ENCODE peak calls at places on chromosomes 11 and 22, in six cellular contexts. J, H, T, P, D and K are unnamed samples.

GRCh38 chr11:116707746-116708145 is 65.0 kb downstream of the BUD13 start:
- DNase-seq in P (no peak), H (no peak), J (no peak), T (no peak), D (no peak), K (no peak)

GRCh38 chr11:8370812-8371515 is 107.3 kb upstream of the LMO1 start:
- DNase-seq in T (no peak), H (no peak), D (no peak), P (no peak), J (no peak), K (no peak)

GRCh38 chr11:67372993-67373915 is at the start of gene CLCF1:
- DNase-seq in P (peak; percentile 78), T (peak; percentile 75), H (peak; percentile 65), D (peak; percentile 43), J (peak; percentile 81), K (no peak)

GRCh38 chr22:44587911-44588310 is 89.9 kb upstream of the RTL6 start:
- DNase-seq in P (no peak), D (no peak), J (no peak), T (no peak), H (no peak), K (no peak)

GRCh38 chr11:2694995-2695939 is 4.5 kb downstream of the KCNQ1OT1 start:
- DNase-seq in J (no peak), P (no peak), D (no peak), H (no peak), T (no peak), K (peak; percentile 20)

GRCh38 chr11:108592591-108593213 is 866 bp downstream of the EXPH5 start:
- DNase-seq in T (peak; percentile 56), P (peak; percentile 21), J (no peak), H (peak; percentile 17), D (peak; percentile 76), K (peak; percentile 40)

GRCh38 chr22:23122216-23122957 is 19.4 kb downstream of the RSPH14 start:
- DNase-seq in T (no peak), H (no peak), J (no peak), P (no peak), D (no peak), K (no peak)

GRCh38 chr11:128953151-128953550 is 10.5 kb upstream of the TP53AIP1 start:
- DNase-seq in J (no peak), T (no peak), H (no peak), D (no peak), P (no peak), K (no peak)

GRCh38 chr11:123740787-123741158 is 687 bp downstream of the ZNF202 start:
- DNase-seq in H (no peak), T (no peak), J (no peak), D (no peak), P (peak; percentile 11), K (no peak)

GRCh38 chr22:40345271-40345670 is 1.0 kb upstream of the ADSL start:
- DNase-seq in H (no peak), D (peak; percentile 30), J (peak; percentile 41), T (no peak), P (peak; percentile 36), K (no peak)

GRCh38 chr11:31958086-31958735 is 132.7 kb upstream of the RCN1 start:
- DNase-seq in T (peak; percentile 97), J (peak; percentile 29), D (peak; percentile 32), P (peak; percentile 24), H (peak; percentile 74), K (peak; percentile 79)

GRCh38 chr22:43624144-43624998 is 187.7 kb downstream of the EFCAB6 start:
- DNase-seq in H (no peak), D (no peak), J (no peak), P (no peak), T (no peak), K (no peak)

GRCh38 chr22:46262449-46263207 is 515 bp downstream of the PKDREJ start:
- DNase-seq in H (no peak), J (peak; percentile 35), P (peak; percentile 31), T (peak; percentile 90), D (peak; percentile 33), K (peak; percentile 86)

GRCh38 chr11:123228489-123229163 is 33.6 kb upstream of the CLMP start:
- DNase-seq in P (no peak), T (no peak), D (no peak), H (no peak), J (no peak), K (no peak)

GRCh38 chr22:30444632-30445437 is 19.3 kb downstream of the MTFP1 start:
- DNase-seq in T (peak; percentile 91), J (peak; percentile 52), P (peak; percentile 62), D (peak; percentile 29), H (peak; percentile 80), K (peak; percentile 85)

GRCh38 chr11:94809251-94809650 is 41.1 kb downstream of the AMOTL1 start:
- DNase-seq in P (peak; percentile 89), T (no peak), J (peak; percentile 63), D (peak; percentile 86), H (no peak), K (no peak)

GRCh38 chr11:64832467-64833197 is 11.8 kb downstream of the CDC42BPG start:
- DNase-seq in T (no peak), P (no peak), J (no peak), H (no peak), D (no peak), K (no peak)

GRCh38 chr11:63880031-63880841 is 36.7 kb downstream of the RCOR2 start:
- DNase-seq in P (peak; percentile 34), J (peak; percentile 82), D (no peak), T (no peak), H (no peak), K (no peak)

GRCh38 chr11:20058749-20059458 is 101.4 kb downstream of the DBX1 start:
- DNase-seq in H (no peak), P (no peak), J (peak; percentile 31), D (peak; percentile 86), T (no peak), K (no peak)
- H4K91ac ChIP-seq in H (no peak overlapping the region), P (no peak overlapping the region), J (no peak overlapping the region), D (no peak overlapping the region), T (no peak overlapping the region), K (no peak overlapping the region)

GRCh38 chr22:42217019-42217751 is 53.3 kb downstream of the TCF20 start:
- DNase-seq in T (no peak), D (no peak), J (peak; percentile 55), H (no peak), P (peak; percentile 42), K (no peak)

GRCh38 chr22:42222140-42222539 is 48.3 kb downstream of the TCF20 start:
- DNase-seq in P (no peak), D (no peak), T (no peak), H (no peak), J (no peak), K (no peak)

GRCh38 chr22:42214625-42215415 is 55.6 kb downstream of the TCF20 start:
- DNase-seq in P (no peak), H (no peak), D (no peak), J (no peak), T (no peak), K (no peak)

DNA sequence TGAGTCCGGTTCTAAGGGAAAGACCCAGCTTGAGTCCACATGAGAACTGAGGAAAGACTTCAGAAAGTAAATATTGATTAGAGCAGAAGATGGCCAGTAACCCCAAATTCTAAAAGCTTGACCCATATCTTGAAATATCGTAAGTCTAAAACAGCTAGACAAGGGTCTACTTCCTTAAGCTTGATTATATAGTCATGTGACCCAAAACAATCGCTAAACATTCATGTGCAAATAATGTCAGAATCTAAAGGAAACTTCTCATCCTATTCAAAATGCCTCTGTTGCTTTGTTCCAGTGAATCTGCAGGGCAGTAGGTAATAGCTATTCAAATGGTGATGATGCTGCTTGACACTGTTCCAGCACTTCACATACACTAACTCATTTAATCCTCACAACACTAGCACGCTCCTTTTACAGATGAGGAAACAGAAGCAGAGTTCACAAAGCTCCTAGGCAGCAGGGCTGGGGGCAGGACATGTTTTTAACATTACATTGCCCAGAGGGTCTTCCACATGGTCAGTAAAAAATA is 52.6 kb downstream of the TCF20 start:
- DNase-seq in J (peak; percentile 30), D (no peak), P (no peak), T (no peak), H (no peak), K (no peak)
- H4K91ac ChIP-seq in J (no peak overlapping the region), D (no peak overlapping the region), P (no peak overlapping the region), T (no peak overlapping the region), H (no peak overlapping the region), K (no peak overlapping the region)

DNA sequence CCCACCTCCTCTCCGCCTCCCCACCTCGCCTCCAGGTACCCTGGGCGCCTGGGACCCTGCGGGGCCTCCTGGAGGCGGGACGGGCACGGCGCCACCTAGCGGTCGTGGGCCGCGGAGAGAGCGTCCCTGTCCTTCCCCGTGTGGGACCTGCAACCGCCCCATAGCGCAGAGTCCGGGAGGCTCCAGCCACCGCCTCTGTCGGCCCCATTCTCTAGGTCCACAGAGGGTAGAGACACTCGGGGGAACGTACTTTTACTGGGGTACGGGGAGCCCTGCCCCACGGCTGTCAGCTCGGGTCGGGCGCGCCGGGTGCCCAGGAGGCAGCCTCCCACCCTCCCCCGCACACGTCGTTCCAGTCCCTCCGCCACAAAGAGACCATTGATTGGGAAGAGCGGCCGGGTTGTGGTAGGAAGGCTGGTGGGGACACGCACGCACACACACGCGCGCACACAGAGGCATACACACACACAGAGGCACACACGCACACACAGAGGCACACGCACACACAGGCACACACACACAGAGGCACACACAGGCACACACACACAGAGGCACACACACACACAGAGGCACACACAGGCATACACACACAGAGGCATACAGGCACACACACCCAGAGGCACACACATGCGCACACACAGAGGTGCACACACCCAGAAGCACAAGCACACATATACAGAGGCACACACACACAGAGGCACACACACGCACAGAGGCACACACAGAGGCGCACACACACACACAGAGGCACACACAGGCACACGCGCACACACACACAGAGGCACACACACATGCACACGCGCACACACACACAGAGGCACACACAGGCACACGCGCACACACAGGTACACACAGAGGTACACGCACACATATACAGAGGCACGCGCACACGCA is 12.6 kb upstream of the NECTIN1 start:
- DNase-seq in T (peak; percentile 95), H (peak; percentile 56), J (no peak), P (peak; percentile 41), D (no peak), K (peak; percentile 74)
- H4K91ac ChIP-seq in T (peak overlapping the region; percentile 93), H (peak overlapping the region; percentile 5), J (no peak overlapping the region), P (peak overlapping the region; percentile 14), D (no peak overlapping the region), K (no peak overlapping the region)

GRCh38 chr11:78334109-78334508 is 83.5 kb downstream of the GAB2 start:
- DNase-seq in T (no peak), J (no peak), D (no peak), H (no peak), P (no peak), K (no peak)

GRCh38 chr11:78332872-78333271 is 84.7 kb downstream of the GAB2 start:
- DNase-seq in J (no peak), H (no peak), D (no peak), P (no peak), T (no peak), K (no peak)

GRCh38 chr11:78332174-78332866 is 85.3 kb downstream of the GAB2 start:
- DNase-seq in T (no peak), H (no peak), J (peak; percentile 21), P (no peak), D (no peak), K (no peak)

GRCh38 chr11:78330361-78330760 is 87.3 kb downstream of the GAB2 start:
- DNase-seq in H (no peak), P (no peak), T (no peak), J (no peak), D (no peak), K (no peak)

GRCh38 chr11:78331711-78332110 is 85.9 kb downstream of the GAB2 start:
- DNase-seq in D (no peak), T (no peak), H (no peak), J (no peak), P (no peak), K (no peak)
- H4K91ac ChIP-seq in D (no peak overlapping the region), T (no peak overlapping the region), H (no peak overlapping the region), J (no peak overlapping the region), P (no peak overlapping the region), K (no peak overlapping the region)

GRCh38 chr11:22923561-22923960 is 63.3 kb upstream of the CCDC179 start:
- DNase-seq in D (no peak), H (no peak), J (no peak), T (no peak), P (no peak), K (no peak)
- H4K91ac ChIP-seq in D (no peak overlapping the region), H (no peak overlapping the region), J (peak overlapping the region; percentile 23), T (no peak overlapping the region), P (no peak overlapping the region), K (no peak overlapping the region)